ENCODE peak calls at places on chromosomes 5 and 9, in seven cellular contexts. Q is activated CD4-positive, alpha-beta T cell treated with anti-CD3 and anti-CD28 coated beads, Interleukin-2, amount 50 U/mL, for 48 hours; W is iPS-NIHi11; S is HS-27A; Y is NCI-H2029; V is activated CD8-positive, alpha-beta memory T cell treated with anti-CD3 and anti-CD28 coated beads for 48 hours; U is Daoy. C is an unnamed sample.

GRCh38 chr9:14296462-14296861 is 17.5 kb downstream of the NFIB start:
- DNase-seq in Q (no peak), W (no peak), S (no peak), Y (no peak), V (no peak), U (no peak), C (no peak)

GRCh38 chr5:68047035-68047434 is 168.5 kb upstream of the PIK3R1 start:
- DNase-seq in Q (no peak), W (no peak), S (peak), Y (no peak), V (no peak), U (no peak), C (no peak)

GRCh38 chr5:147520450-147520849 is 10.6 kb upstream of the DPYSL3 start:
- DNase-seq in Q (no peak), W (peak), S (no peak), Y (no peak), V (no peak), U (no peak), C (no peak)

GRCh38 chr9:8868632-8869031 is 1069.1 kb upstream of the DMAC1 start:
- DNase-seq in Q (no peak), W (peak), S (no peak), Y (no peak), V (no peak), U (peak), C (no peak)

GRCh38 chr9:90724880-90725279 is 76.7 kb upstream of the SYK start:
- DNase-seq in Q (no peak), W (no peak), S (no peak), Y (no peak), V (no peak), U (no peak), C (no peak)

GRCh38 chr5:3359642-3360041 is 236.0 kb upstream of the IRX1 start:
- DNase-seq in Q (no peak), W (no peak), S (no peak), Y (no peak), V (no peak), U (no peak), C (no peak)

GRCh38 chr9:18379073-18379811 is 94.7 kb upstream of the ADAMTSL1 start:
- DNase-seq in Q (no peak), W (no peak), S (peak), Y (no peak), V (no peak), U (peak), C (no peak)

GRCh38 chr5:147388171-147388977 is 121.5 kb downstream of the DPYSL3 start:
- DNase-seq in Q (no peak), W (peak), S (no peak), Y (no peak), V (no peak), U (no peak), C (no peak)

GRCh38 chr5:80569086-80569960 is 757 bp downstream of the ANKRD34B start:
- DNase-seq in Q (peak), W (peak), S (no peak), Y (no peak), V (no peak), U (no peak), C (no peak)